ENCODE peak calls at places on chromosome 15, in four cellular contexts. J, W, U and X are unnamed samples.

GRCh38 chr15:75145027-75145841 is 56.4 kb upstream of the C15orf39 start:
- DNase-seq in J (no peak), U (no peak), W (peak; percentile 48), X (peak; percentile 12)

GRCh38 chr15:68228971-68229385 is 550 bp downstream of the CLN6 start:
- DNase-seq in U (peak; percentile 13), J (no peak), W (no peak), X (no peak)

GRCh38 chr15:58346361-58346760 is 85.4 kb upstream of the LIPC start:
- DNase-seq in J (peak; percentile 73), U (no peak), W (no peak), X (peak; percentile 75)

GRCh38 chr15:27826411-27826810 is 272.7 kb downstream of the OCA2 start:
- DNase-seq in U (no peak), J (peak; percentile 72), W (no peak), X (no peak)

GRCh38 chr15:28106294-28107110 is 7.4 kb upstream of the OCA2 start:
- DNase-seq in J (no peak), W (peak; percentile 51), U (no peak), X (no peak)

GRCh38 chr15:98034731-98035130 is 74.2 kb downstream of the ARRDC4 start:
- DNase-seq in J (no peak), W (no peak), U (no peak), X (no peak)

GRCh38 chr15:87345955-87346354 is 910.6 kb downstream of the NTRK3 start:
- DNase-seq in W (no peak), U (no peak), J (no peak), X (no peak)

GRCh38 chr15:75455982-75456531 is 4.6 kb upstream of the SIN3A start:
- DNase-seq in J (peak; percentile 66), U (no peak), W (peak; percentile 72), X (no peak)

GRCh38 chr15:31300208-31300661 is 26.4 kb upstream of the KLF13 start:
- DNase-seq in J (no peak), W (no peak), U (peak; percentile 16), X (no peak)

GRCh38 chr15:87322845-87323244 is 933.7 kb downstream of the NTRK3 start:
- DNase-seq in J (no peak), U (no peak), W (no peak), X (no peak)

GRCh38 chr15:52797625-52798501 is 7.7 kb upstream of the ONECUT1 start:
- DNase-seq in U (no peak), W (no peak), J (no peak), X (no peak)

GRCh38 chr15:69036856-69037255 is 22.4 kb downstream of the NOX5 start:
- DNase-seq in W (no peak), U (no peak), J (no peak), X (no peak)

GRCh38 chr15:65870889-65871533 is 1.7 kb downstream of the RAB11A start:
- DNase-seq in U (no peak), J (peak; percentile 87), W (peak; percentile 79), X (peak; percentile 62)

GRCh38 chr15:41341519-41341918 is 8.8 kb downstream of the NUSAP1 start:
- DNase-seq in J (no peak), W (no peak), U (no peak), X (no peak)

GRCh38 chr15:41336549-41336948 is 3.9 kb downstream of the NUSAP1 start:
- DNase-seq in W (no peak), J (no peak), U (no peak), X (no peak)

GRCh38 chr15:41337047-41337446 is 4.4 kb downstream of the NUSAP1 start:
- DNase-seq in J (no peak), U (no peak), W (no peak), X (no peak)

GRCh38 chr15:41337631-41338522 is 5.2 kb downstream of the NUSAP1 start:
- DNase-seq in W (no peak), U (no peak), J (no peak), X (peak; percentile 34)

DNA sequence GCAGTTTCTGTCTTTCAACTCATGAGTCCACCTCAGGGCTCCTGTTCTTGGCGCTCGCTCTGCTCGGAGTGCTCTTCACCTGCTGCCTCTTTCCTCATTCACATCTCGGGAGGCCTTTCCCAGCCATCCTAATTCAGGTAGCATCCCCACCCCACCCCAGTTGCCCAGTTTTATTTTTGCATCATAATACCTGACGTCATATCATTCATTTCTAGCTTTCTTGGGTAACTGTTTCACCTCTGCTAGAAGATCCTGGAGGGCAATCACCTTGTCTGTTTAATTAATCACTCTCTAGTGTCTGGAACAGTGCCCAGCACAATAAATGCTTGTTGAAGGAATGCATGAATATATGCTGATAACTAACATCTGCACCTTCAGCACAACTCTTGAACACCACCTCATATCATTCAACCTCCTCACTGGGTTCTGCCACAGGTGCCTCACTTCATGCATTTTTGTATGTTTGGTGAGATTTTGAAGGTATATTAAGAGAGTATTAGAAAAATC is 7.6 kb downstream of the NUSAP1 start:
- DNase-seq in W (no peak), U (no peak), J (no peak), X (peak; percentile 40)
- TF ChIP-seq CTCF in W (no peak), U (no peak), J (no peak), X (no peak)

GRCh38 chr15:29747837-29748417 is 74.3 kb downstream of the TJP1 start:
- DNase-seq in W (no peak), U (no peak), J (peak; percentile 41), X (peak; percentile 30)
- TF ChIP-seq CTCF in W (peak; percentile 61), U (no peak), J (peak; percentile 50), X (peak; percentile 38)

DNA sequence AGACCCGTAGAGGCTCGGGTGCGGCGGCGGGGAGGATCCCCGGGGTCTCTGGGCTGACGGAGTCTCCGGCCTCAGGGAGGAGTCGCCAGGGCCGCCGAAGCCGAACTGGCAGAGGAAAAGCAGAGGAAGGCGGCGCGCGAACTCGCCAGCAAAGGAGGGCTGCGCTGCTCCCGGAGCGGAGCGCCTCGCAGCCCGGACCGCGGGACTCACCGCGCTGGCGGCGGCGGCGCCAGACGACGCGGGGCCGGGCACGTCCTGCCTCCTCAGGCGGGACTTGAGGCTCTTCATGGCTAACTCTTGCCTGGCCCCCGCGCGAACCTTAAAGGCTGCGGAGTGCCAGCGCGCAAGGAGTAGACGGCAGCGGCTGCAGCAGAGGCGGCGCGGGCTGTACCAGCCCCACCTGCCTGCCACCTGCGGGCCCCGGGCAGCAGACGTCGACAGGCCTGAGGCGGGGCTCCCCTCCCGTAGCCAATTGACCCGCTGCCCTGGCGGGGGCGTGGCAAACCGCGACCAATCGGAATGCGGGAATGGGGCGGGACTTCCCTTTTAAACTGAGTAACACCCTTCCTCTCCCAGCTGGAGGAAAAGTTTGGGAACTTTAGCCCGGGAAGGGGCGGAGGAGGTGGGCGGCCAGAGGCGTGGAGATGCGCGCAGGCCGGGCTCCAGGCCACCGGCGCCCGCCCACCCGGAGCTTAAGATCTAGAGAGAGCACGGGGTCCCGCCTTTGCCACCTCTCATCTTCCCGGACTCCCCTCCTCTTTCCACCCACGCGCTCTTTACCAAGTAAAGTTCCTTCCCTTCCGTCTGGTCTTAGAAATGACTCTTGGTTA is at the start of gene UACA:
- DNase-seq in J (peak; percentile 98), W (peak; percentile 98), U (peak; percentile 96), X (peak; percentile 98)
- TF ChIP-seq CTCF in J (no peak), W (no peak), U (no peak), X (no peak)

GRCh38 chr15:100866386-100867330 is 13.0 kb upstream of the ALDH1A3 start:
- DNase-seq in J (no peak), U (no peak), W (no peak), X (no peak)
- TF ChIP-seq CTCF in J (no peak), U (no peak), W (no peak), X (no peak)